ENCODE peak calls at places on chromosomes 16 and 17, in four cellular contexts. One of them, this sample, is unnamed.

GRCh38 chr16:23502466-23502865 is 7.8 kb downstream of the GGA2 start:
- DNase-seq in IMR-90: no peak
- DNase-seq in GM12878: no peak
- DNase-seq in K562: no peak
- DNase-seq in this sample: no peak

GRCh38 chr16:53600076-53600475 is 97.1 kb upstream of the AKTIP start:
- DNase-seq in IMR-90: peak
- DNase-seq in GM12878: no peak
- DNase-seq in K562: no peak
- DNase-seq in this sample: no peak

GRCh38 chr16:50323335-50324011 is 45.3 kb downstream of the BRD7 start:
- DNase-seq in IMR-90: peak
- DNase-seq in GM12878: no peak
- DNase-seq in K562: no peak
- DNase-seq in this sample: no peak

GRCh38 chr17:75181608-75182318 is 996 bp downstream of the SUMO2 start:
- DNase-seq in IMR-90: no peak
- DNase-seq in GM12878: no peak
- DNase-seq in K562: peak
- DNase-seq in this sample: no peak

GRCh38 chr16:89720859-89721643 is at the start of the genes VPS9D1 and ZNF276:
- DNase-seq in IMR-90: peak
- DNase-seq in GM12878: no peak
- DNase-seq in K562: peak
- DNase-seq in this sample: no peak

GRCh38 chr17:63435681-63436522 is 10.2 kb downstream of the CYB561 start:
- DNase-seq in IMR-90: no peak
- DNase-seq in GM12878: no peak
- DNase-seq in K562: peak
- DNase-seq in this sample: no peak

GRCh38 chr17:55434721-55435120 is 13.1 kb upstream of the MMD start:
- DNase-seq in IMR-90: peak
- DNase-seq in GM12878: no peak
- DNase-seq in K562: no peak
- DNase-seq in this sample: no peak

GRCh38 chr17:51260960-51261958 is 913 bp downstream of the UTP18 start:
- DNase-seq in IMR-90: no peak
- DNase-seq in GM12878: no peak
- DNase-seq in K562: peak
- DNase-seq in this sample: peak

GRCh38 chr16:78844682-78845081 is 745.2 kb downstream of the WWOX start:
- DNase-seq in IMR-90: no peak
- DNase-seq in GM12878: no peak
- DNase-seq in K562: no peak
- DNase-seq in this sample: no peak

GRCh38 chr17:39867891-39868553 is at the start of gene ZPBP2:
- DNase-seq in IMR-90: no peak
- DNase-seq in GM12878: no peak
- DNase-seq in K562: no peak
- DNase-seq in this sample: no peak

GRCh38 chr16:87757841-87758426 is 7.9 kb downstream of the KLHDC4 start:
- DNase-seq in IMR-90: peak
- DNase-seq in GM12878: no peak
- DNase-seq in K562: no peak
- DNase-seq in this sample: no peak

GRCh38 chr17:63932008-63932561 is at the start of gene CD79B:
- DNase-seq in IMR-90: no peak
- DNase-seq in GM12878: no peak
- DNase-seq in K562: no peak
- DNase-seq in this sample: no peak

GRCh38 chr17:76032073-76032779 is 5.1 kb upstream of the EVPL start:
- DNase-seq in IMR-90: no peak
- DNase-seq in GM12878: no peak
- DNase-seq in K562: no peak
- DNase-seq in this sample: no peak

GRCh38 chr17:31321971-31322370 is 549 bp upstream of the EVI2A start:
- DNase-seq in IMR-90: no peak
- DNase-seq in GM12878: no peak
- DNase-seq in K562: no peak
- DNase-seq in this sample: no peak

GRCh38 chr17:79006794-79007503 is 2.6 kb downstream of the CANT1 start:
- DNase-seq in IMR-90: no peak
- DNase-seq in GM12878: no peak
- DNase-seq in K562: no peak
- DNase-seq in this sample: no peak

GRCh38 chr17:64920026-64920418 is 744 bp upstream of the LRRC37A3 start:
- DNase-seq in IMR-90: no peak
- DNase-seq in GM12878: no peak
- DNase-seq in K562: no peak
- DNase-seq in this sample: peak

GRCh38 chr17:27545562-27546229 is 85.3 kb upstream of the LGALS9 start:
- DNase-seq in IMR-90: peak
- DNase-seq in GM12878: no peak
- DNase-seq in K562: no peak
- DNase-seq in this sample: no peak

GRCh38 chr17:32723310-32723955 is 153.5 kb downstream of the MYO1D start:
- DNase-seq in IMR-90: peak
- DNase-seq in GM12878: no peak
- DNase-seq in K562: no peak
- DNase-seq in this sample: no peak

GRCh38 chr17:35089846-35090193 is 26.3 kb upstream of the RFFL start:
- DNase-seq in IMR-90: peak
- DNase-seq in GM12878: no peak
- DNase-seq in K562: peak
- DNase-seq in this sample: no peak

GRCh38 chr17:74201250-74201649 is 2.2 kb upstream of the RPL38 start:
- DNase-seq in IMR-90: peak
- DNase-seq in GM12878: no peak
- DNase-seq in K562: no peak
- DNase-seq in this sample: no peak

GRCh38 chr17:44012391-44012790 is 2.4 kb downstream of the TMEM101 start:
- DNase-seq in IMR-90: no peak
- DNase-seq in GM12878: no peak
- DNase-seq in K562: no peak
- DNase-seq in this sample: no peak

GRCh38 chr17:49456172-49456965 is 38.7 kb upstream of the NGFR start:
- DNase-seq in IMR-90: peak
- DNase-seq in GM12878: no peak
- DNase-seq in K562: no peak
- DNase-seq in this sample: no peak

GRCh38 chr17:36069131-36069530 is 5.1 kb downstream of the CCL18 start:
- DNase-seq in IMR-90: no peak
- DNase-seq in GM12878: no peak
- DNase-seq in K562: no peak
- DNase-seq in this sample: no peak

GRCh38 chr16:17470002-17470870 is 524 bp downstream of the XYLT1 start:
- DNase-seq in IMR-90: no peak
- DNase-seq in GM12878: no peak
- DNase-seq in K562: peak
- DNase-seq in this sample: peak

GRCh38 chr16:53898993-53899392 is 195.0 kb downstream of the FTO start:
- DNase-seq in IMR-90: no peak
- DNase-seq in GM12878: no peak
- DNase-seq in K562: no peak
- DNase-seq in this sample: no peak

GRCh38 chr17:83007504-83008475 is 71.6 kb upstream of the METRNL start:
- DNase-seq in IMR-90: no peak
- DNase-seq in GM12878: no peak
- DNase-seq in K562: no peak
- DNase-seq in this sample: no peak
- TF ChIP-seq CHD1 in IMR-90: no peak
- TF ChIP-seq CHD1 in GM12878: no peak
- TF ChIP-seq CHD1 in K562: no peak
- TF ChIP-seq CHD1 in this sample: no peak

DNA sequence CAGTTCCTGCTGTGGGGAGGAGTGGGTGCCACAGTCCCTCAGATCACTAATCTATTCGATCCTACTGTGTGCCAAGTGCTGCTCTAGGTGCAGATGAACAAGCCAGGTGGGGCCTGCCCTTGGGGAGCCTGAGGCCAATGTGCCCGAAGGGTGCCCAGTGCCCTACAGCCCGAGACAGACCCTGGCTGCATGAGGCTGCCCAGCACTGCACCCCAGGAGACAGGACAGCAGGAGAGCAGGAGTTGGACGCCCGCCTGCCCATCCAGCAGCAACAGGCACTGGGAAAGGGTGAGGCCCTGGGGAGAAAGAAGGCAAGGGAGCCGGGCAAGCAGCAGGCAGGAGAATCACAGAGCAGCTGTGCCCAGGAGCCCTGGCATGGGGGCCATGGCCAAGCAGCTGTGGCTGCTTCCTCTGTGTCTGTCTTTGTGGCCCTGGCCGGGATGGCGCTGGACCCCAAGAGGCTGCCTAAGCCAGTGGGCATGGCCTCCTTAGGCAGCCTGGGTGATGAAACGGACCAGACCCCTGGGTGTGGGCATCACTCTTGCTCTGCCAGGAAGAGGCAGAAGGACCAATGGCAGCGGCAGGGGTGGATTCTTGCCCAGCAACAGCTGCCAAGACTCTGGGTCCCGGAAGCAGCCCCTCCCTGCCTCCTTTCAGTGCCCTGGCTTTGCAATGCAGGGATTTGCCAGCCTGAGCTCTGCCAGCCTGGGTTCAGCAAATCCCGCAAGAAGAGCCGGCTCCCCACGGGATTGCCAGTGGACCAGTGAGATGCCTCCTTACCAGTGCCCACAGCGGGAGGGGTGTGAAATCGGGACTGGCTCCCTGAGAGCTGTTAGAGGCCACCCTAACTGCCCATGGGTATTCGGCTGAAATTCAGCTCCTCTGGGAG is 179.6 kb upstream of the TNRC6C start:
- DNase-seq in IMR-90: no peak
- DNase-seq in GM12878: no peak
- DNase-seq in K562: no peak
- DNase-seq in this sample: no peak
- TF ChIP-seq CHD1 in IMR-90: no peak
- TF ChIP-seq CHD1 in GM12878: no peak
- TF ChIP-seq CHD1 in K562: no peak
- TF ChIP-seq CHD1 in this sample: no peak

GRCh38 chr17:10730956-10731879 is 1.4 kb upstream of the TMEM220 start:
- DNase-seq in IMR-90: no peak
- DNase-seq in GM12878: no peak
- DNase-seq in K562: no peak
- DNase-seq in this sample: no peak

GRCh38 chr17:10733666-10734065 is 3.8 kb upstream of the TMEM220 start:
- DNase-seq in IMR-90: no peak
- DNase-seq in GM12878: no peak
- DNase-seq in K562: no peak
- DNase-seq in this sample: peak

GRCh38 chr17:10728331-10728730 is 1.5 kb downstream of the TMEM220 start:
- DNase-seq in IMR-90: no peak
- DNase-seq in GM12878: no peak
- DNase-seq in K562: no peak
- DNase-seq in this sample: no peak

GRCh38 chr17:10727192-10727591 is 2.6 kb downstream of the TMEM220 start:
- DNase-seq in IMR-90: no peak
- DNase-seq in GM12878: no peak
- DNase-seq in K562: no peak
- DNase-seq in this sample: no peak

DNA sequence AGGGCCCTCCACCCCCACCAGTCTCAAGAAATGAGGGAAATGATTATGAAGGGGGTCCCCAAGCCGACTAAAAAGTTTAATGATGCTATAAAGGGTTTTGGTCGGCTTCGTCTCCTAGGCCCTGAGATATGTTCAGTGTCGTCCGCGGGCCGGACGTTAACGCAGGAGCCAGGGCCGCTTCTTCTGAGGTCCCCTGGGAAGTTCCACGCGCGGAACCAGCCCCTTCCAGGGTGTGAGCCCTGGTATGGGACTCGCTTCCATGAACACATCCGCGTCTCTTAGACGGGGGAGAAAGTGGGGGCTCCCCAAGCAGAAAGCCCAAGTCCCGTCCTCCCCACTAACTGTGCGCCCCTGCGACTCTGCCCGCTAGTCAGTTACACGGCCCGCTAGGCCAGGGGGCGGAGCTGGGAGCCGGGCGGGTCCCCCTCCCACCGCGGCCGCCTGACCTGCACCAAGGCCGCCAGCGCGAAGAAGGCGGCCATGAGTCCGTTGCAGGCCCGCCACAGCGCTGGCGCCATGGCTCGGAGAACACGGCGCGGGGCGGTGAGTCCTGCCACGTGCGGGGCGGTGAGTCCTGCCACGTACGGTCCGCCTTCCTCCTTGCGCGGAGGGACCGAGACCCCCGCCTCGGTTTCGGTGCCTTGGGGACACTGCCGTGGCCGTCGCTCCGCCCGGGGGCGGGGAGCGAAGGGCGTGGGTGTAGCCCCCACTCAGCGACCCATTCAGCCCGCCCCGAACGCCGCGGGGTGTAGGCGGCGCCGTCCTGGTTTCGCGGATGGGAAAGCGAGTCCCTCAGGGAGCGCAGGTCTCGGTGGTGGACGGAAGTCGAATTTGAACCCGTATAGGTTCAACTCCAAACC is at the start of gene TMEM220:
- DNase-seq in IMR-90: peak
- DNase-seq in GM12878: no peak
- DNase-seq in K562: no peak
- DNase-seq in this sample: peak
- TF ChIP-seq CHD1 in IMR-90: no peak
- TF ChIP-seq CHD1 in GM12878: no peak
- TF ChIP-seq CHD1 in K562: no peak
- TF ChIP-seq CHD1 in this sample: no peak

GRCh38 chr16:74898667-74899066 is 86.3 kb downstream of the WDR59 start:
- DNase-seq in IMR-90: no peak
- DNase-seq in GM12878: no peak
- DNase-seq in K562: no peak
- DNase-seq in this sample: no peak
- TF ChIP-seq CHD1 in IMR-90: no peak
- TF ChIP-seq CHD1 in GM12878: no peak
- TF ChIP-seq CHD1 in K562: no peak
- TF ChIP-seq CHD1 in this sample: no peak